ENCODE peak calls at places on chromosomes 3 and 15, in eight cellular contexts. A is omental fat pad, W is colonic mucosa, D is cardiac muscle cell, J is GM12865, V is astrocyte, N is glutamatergic neuron, U is left lung. L is an unnamed sample.

GRCh38 chr3:23174426-23175039 is 28.6 kb upstream of the UBE2E2 start:
- DNase-seq in N (peak), A (no peak), U (no peak), J (no peak), V (peak), D (peak), W (no peak), L (no peak)

GRCh38 chr15:50907866-50908208 is 646 bp upstream of the AP4E1 start:
- DNase-seq in J (peak), U (peak), W (peak), V (peak), N (peak), D (peak), A (peak), L (peak)

GRCh38 chr3:169564883-169565282 is 98.6 kb downstream of the MECOM start:
- DNase-seq in V (no peak), N (no peak), J (no peak), D (no peak), A (no peak), U (no peak), W (no peak), L (no peak)

GRCh38 chr15:60423540-60423939 is 25.8 kb upstream of the ANXA2 start:
- DNase-seq in D (peak), N (no peak), U (peak), V (peak), J (peak), W (no peak), A (no peak), L (peak)

GRCh38 chr3:152270145-152270870 is 1.6 kb downstream of the MBNL1 start:
- DNase-seq in U (no peak), A (no peak), J (no peak), D (peak), N (no peak), W (no peak), V (no peak), L (no peak)

GRCh38 chr3:179027326-179027900 is 44.2 kb downstream of the ZMAT3 start:
- DNase-seq in U (no peak), A (no peak), V (peak), N (no peak), W (no peak), J (no peak), D (no peak), L (no peak)

GRCh38 chr3:51819709-51820406 is 40.8 kb upstream of the IQCF6 start:
- DNase-seq in W (no peak), A (no peak), N (peak), D (peak), J (peak), V (no peak), U (no peak), L (peak)

GRCh38 chr3:12439161-12439560 is 45.1 kb upstream of the TSEN2 start:
- DNase-seq in U (no peak), D (no peak), A (no peak), W (peak), N (no peak), J (no peak), V (no peak), L (no peak)

GRCh38 chr15:31235298-31236183 is 91.1 kb upstream of the KLF13 start:
- DNase-seq in N (no peak), V (peak), J (peak), U (peak), D (peak), W (no peak), A (peak), L (no peak)

GRCh38 chr15:61112231-61112630 is 116.9 kb downstream of the RORA start:
- DNase-seq in W (no peak), U (no peak), V (no peak), N (peak), A (no peak), J (peak), D (peak), L (no peak)

GRCh38 chr15:94174399-94174802 is 57.0 kb upstream of the MCTP2 start:
- DNase-seq in U (no peak), W (no peak), V (peak), J (no peak), D (no peak), N (no peak), A (no peak), L (no peak)

GRCh38 chr3:139109271-139109670 is 64.6 kb upstream of the PRR23C start:
- DNase-seq in W (no peak), U (no peak), D (no peak), A (no peak), J (no peak), V (no peak), N (no peak), L (no peak)

DNA sequence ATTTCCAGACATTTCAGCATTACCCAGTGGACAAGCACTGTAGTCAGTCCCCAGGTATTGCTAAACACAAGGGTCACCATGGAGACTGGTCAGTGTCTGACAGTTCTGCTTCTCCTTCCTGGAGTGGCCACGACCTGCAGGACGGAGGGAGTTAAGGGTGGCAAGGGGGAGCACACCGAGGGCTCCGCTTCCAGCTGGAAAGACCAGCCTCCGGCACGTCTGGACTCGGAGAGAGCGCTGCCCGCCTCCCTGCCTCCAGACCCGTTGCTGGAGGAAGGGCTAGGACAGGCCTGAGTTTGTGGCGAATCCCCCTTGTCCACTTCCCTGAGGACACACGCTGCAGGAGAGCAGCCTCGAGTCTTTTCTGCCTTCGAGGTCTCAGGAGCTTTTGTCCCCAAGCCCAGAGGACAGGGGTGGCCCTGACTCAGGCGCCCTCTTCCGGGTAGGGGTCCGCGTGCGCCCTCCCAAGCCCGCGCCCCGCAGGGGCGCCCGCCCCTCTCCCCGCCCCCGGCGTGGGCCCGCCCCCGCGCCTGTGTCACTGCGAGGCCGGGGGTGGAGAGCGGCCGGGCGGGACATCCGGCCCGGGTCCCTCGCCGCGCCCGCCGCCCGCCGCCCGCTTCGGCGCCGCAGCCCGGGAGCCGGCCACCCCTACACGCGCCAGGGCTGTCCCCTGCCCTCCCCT is at the start of gene CHST14:
- DNase-seq in A (no peak), D (peak), V (peak), U (peak), N (peak), J (peak), W (peak), L (no peak)
- TF ChIP-seq CTCF in A (no peak), D (no peak), V (no peak), U (no peak), N (no peak), J (no peak), W (no peak), L (no peak)

DNA sequence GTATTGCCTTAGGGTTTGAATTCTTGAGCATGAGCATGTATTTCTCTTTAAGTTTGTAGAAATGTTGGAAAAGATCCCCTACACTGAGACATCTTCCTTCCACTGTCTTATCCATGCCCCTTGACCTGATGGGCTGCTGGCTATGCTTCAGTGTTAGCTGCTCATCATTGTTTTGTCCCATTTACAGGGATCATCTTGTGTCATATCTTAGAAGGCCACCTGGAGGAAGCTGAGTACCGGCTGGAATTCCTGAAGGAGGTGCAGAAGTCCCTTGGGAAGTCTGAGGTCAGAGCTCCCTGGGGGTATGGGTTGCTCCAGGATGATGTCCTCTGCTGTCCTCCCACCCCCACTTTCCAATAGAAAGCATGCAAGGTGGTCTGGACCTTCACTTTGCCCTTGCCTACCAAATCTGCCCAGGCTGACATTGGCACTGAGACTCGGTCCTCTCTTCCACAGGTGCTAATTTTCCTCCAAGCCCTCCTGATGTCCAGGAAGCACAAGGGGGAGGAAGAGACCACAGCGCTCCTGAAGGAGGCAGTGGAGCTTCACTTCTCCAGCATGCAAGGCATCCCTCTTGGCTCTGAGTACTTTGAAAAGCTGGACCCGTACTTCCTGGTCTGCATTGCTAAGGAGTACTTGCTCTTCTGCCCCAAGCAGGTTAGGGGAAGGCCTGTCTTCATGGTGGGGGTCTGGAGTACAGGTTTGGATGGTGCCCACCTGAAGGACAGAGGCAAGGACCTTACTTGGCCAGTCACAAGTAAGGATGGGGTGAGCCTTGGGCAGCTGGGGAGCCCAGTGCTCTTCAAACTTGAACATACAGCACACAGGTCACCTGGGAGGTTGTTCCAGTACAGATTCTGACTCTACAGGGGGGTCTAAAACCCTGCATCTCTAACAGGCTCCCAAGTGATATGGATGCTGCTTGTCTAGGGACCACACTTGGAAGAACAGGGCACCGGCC is 17.7 kb downstream of the TTC21A start:
- DNase-seq in U (no peak), W (peak), A (no peak), V (no peak), J (no peak), D (no peak), N (no peak), L (no peak)
- TF ChIP-seq CTCF in U (peak), W (peak), A (no peak), V (peak), J (no peak), D (peak), N (no peak), L (peak)

GRCh38 chr3:150210461-150211110 is 197.5 kb upstream of the TSC22D2 start:
- DNase-seq in U (no peak), J (no peak), D (peak), A (no peak), V (no peak), N (no peak), W (no peak), L (no peak)
- TF ChIP-seq CTCF in U (no peak), J (no peak), D (no peak), A (no peak), V (no peak), N (no peak), W (no peak), L (no peak)

GRCh38 chr3:147368151-147368550 is 38.2 kb downstream of the ZIC4 start:
- DNase-seq in U (no peak), J (no peak), D (no peak), W (no peak), V (no peak), N (no peak), A (no peak), L (no peak)

GRCh38 chr3:147369231-147369630 is 37.1 kb downstream of the ZIC4 start:
- DNase-seq in A (no peak), W (no peak), J (no peak), V (no peak), U (no peak), D (no peak), N (no peak), L (no peak)

GRCh38 chr3:147369671-147370123 is 36.6 kb downstream of the ZIC4 start:
- DNase-seq in D (no peak), N (no peak), U (no peak), J (no peak), W (no peak), A (no peak), V (no peak), L (no peak)

GRCh38 chr3:147367676-147368075 is 38.7 kb downstream of the ZIC4 start:
- DNase-seq in W (no peak), U (no peak), N (no peak), D (no peak), A (no peak), V (no peak), J (no peak), L (no peak)

GRCh38 chr3:147368561-147369151 is 37.7 kb downstream of the ZIC4 start:
- DNase-seq in U (no peak), D (no peak), J (no peak), A (no peak), W (no peak), N (no peak), V (no peak), L (no peak)
- TF ChIP-seq CTCF in U (no peak), D (no peak), J (no peak), A (no peak), W (no peak), N (no peak), V (no peak), L (no peak)

L was measured in HCT116.